ENCODE peak calls at places on chromosomes 13 and 19, in eight cellular contexts. A is sciatic nerve; I is naive thymus-derived CD8-positive, alpha-beta T cell; Y is activated T-cell treated with anti-CD3 and anti-CD28 coated beads, Interleukin-2, amount 50 U/mL, for 72 hours; J is omental fat pad; L is stimulated activated naive CD8-positive, alpha-beta T cell treated with anti-CD3 and anti-CD28 coated beads, Interleukin-15, amount 100 ng/mL, for 72 hours; T is left cardiac atrium; Z is CD8-positive, alpha-beta T cell. H is an unnamed sample.

GRCh38 chr19:3401004-3401768 is 34.8 kb downstream of the NFIC start:
- ATAC-seq in A (no peak), I (no peak), Y (no peak), J (no peak), L (no peak), T (no peak), Z (no peak), H (no peak)

GRCh38 chr19:784541-784940 is 12.7 kb upstream of the PTBP1 start:
- ATAC-seq in A (no peak), I (no peak), Y (no peak), J (no peak), L (no peak), T (no peak), Z (no peak), H (no peak)

GRCh38 chr19:32498641-32499200 is 82.3 kb upstream of the PDCD5 start:
- ATAC-seq in A (no peak), I (no peak), Y (no peak), J (no peak), L (no peak), T (no peak), Z (peak; percentile 62), H (no peak)

GRCh38 chr13:45073809-45074208 is 46.5 kb upstream of the GTF2F2 start:
- ATAC-seq in A (no peak), I (no peak), Y (no peak), J (no peak), L (no peak), T (no peak), Z (no peak), H (no peak)

GRCh38 chr13:97627566-97627965 is 193.6 kb downstream of the RAP2A start:
- ATAC-seq in A (peak; percentile 96), I (no peak), Y (no peak), J (peak; percentile 92), L (no peak), T (peak; percentile 94), Z (no peak), H (no peak)

GRCh38 chr13:101140936-101141335 is 275.4 kb downstream of the NALCN start:
- ATAC-seq in A (no peak), I (no peak), Y (no peak), J (no peak), L (no peak), T (no peak), Z (no peak), H (no peak)

GRCh38 chr13:29857089-29857488 is 6.7 kb upstream of the UBL3 start:
- ATAC-seq in A (no peak), I (no peak), Y (no peak), J (no peak), L (no peak), T (no peak), Z (no peak), H (no peak)

GRCh38 chr13:59024434-59024833 is 1139.3 kb downstream of the DIAPH3 start:
- ATAC-seq in A (no peak), I (no peak), Y (no peak), J (no peak), L (no peak), T (no peak), Z (no peak), H (no peak)

GRCh38 chr19:32828643-32829344 is 40.8 kb downstream of the SLC7A9 start:
- ATAC-seq in A (no peak), I (no peak), Y (peak; percentile 58), J (no peak), L (peak; percentile 18), T (no peak), Z (no peak), H (no peak)

GRCh38 chr19:6108721-6109633 is 1.3 kb downstream of the RFX2 start:
- ATAC-seq in A (peak; percentile 59), I (peak; percentile 10), Y (no peak), J (peak; percentile 41), L (no peak), T (no peak), Z (no peak), H (no peak)

GRCh38 chr13:20714563-20715339 is 11.3 kb downstream of the IL17D start:
- ATAC-seq in A (peak; percentile 91), I (no peak), Y (no peak), J (peak; percentile 29), L (no peak), T (peak; percentile 76), Z (no peak), H (no peak)

GRCh38 chr13:114177245-114178010 is 1.6 kb upstream of the CFAP97D2 start:
- ATAC-seq in A (no peak), I (no peak), Y (no peak), J (no peak), L (no peak), T (no peak), Z (no peak), H (no peak)

GRCh38 chr19:6987850-6988249 is 33.4 kb downstream of the MBD3L2B start:
- ATAC-seq in A (no peak), I (no peak), Y (no peak), J (no peak), L (no peak), T (no peak), Z (no peak), H (no peak)

GRCh38 chr19:58409010-58409790 is 751 bp downstream of the ZNF584 start:
- ATAC-seq in A (peak; percentile 10), I (no peak), Y (peak; percentile 10), J (peak; percentile 8), L (peak; percentile 34), T (peak; percentile 38), Z (no peak), H (no peak)

GRCh38 chr19:18781047-18781600 is 10.0 kb downstream of the COMP start:
- ATAC-seq in A (no peak), I (no peak), Y (no peak), J (no peak), L (no peak), T (no peak), Z (no peak), H (no peak)

GRCh38 chr19:7478173-7478842 is 10.5 kb downstream of the PEX11G start:
- ATAC-seq in A (no peak), I (no peak), Y (peak; percentile 20), J (peak; percentile 12), L (peak; percentile 14), T (no peak), Z (no peak), H (peak; percentile 2)

GRCh38 chr19:45352914-45353796 is 12.6 kb downstream of the KLC3 start:
- ATAC-seq in A (no peak), I (no peak), Y (no peak), J (no peak), L (peak; percentile 15), T (no peak), Z (no peak), H (no peak)

GRCh38 chr13:67557118-67557517 is 327.0 kb upstream of the PCDH9 start:
- ATAC-seq in A (no peak), I (no peak), Y (no peak), J (no peak), L (no peak), T (no peak), Z (no peak), H (no peak)

GRCh38 chr19:30629086-30629485 is 256.9 kb downstream of the ZNF536 start:
- ATAC-seq in A (no peak), I (no peak), Y (no peak), J (no peak), L (no peak), T (no peak), Z (no peak), H (no peak)

GRCh38 chr13:103101902-103102301 is 35.7 kb upstream of the SLC10A2 start:
- ATAC-seq in A (no peak), I (no peak), Y (no peak), J (no peak), L (no peak), T (no peak), Z (no peak), H (no peak)

GRCh38 chr19:46209051-46209450 is 20.5 kb upstream of the IGFL1 start:
- ATAC-seq in A (no peak), I (no peak), Y (no peak), J (no peak), L (no peak), T (no peak), Z (no peak), H (no peak)

GRCh38 chr13:102141625-102142472 is 260.0 kb downstream of the FGF14 start:
- ATAC-seq in A (no peak), I (no peak), Y (no peak), J (no peak), L (no peak), T (no peak), Z (no peak), H (no peak)

GRCh38 chr19:41456342-41456918 is 13.5 kb downstream of the ERICH4 start:
- ATAC-seq in A (peak; percentile 86), I (no peak), Y (no peak), J (no peak), L (no peak), T (no peak), Z (no peak), H (no peak)

GRCh38 chr13:27665761-27666160 is 44.1 kb downstream of the POLR1D start:
- ATAC-seq in A (no peak), I (no peak), Y (no peak), J (no peak), L (no peak), T (no peak), Z (no peak), H (no peak)

GRCh38 chr13:52862358-52863206 is 14.1 kb upstream of the PCDH8 start:
- ATAC-seq in A (no peak), I (no peak), Y (no peak), J (no peak), L (no peak), T (no peak), Z (no peak), H (no peak)

GRCh38 chr19:8456064-8456463 is 11.3 kb downstream of the HNRNPM start:
- ATAC-seq in A (peak; percentile 38), I (peak; percentile 33), Y (no peak), J (no peak), L (no peak), T (peak; percentile 32), Z (no peak), H (no peak)

H was measured in stimulated activated memory B cell treated with anti-CD40 and anti-IgM and Interleukin-4, amounts not matched to agents 10 μg/mL and 1 μg/mL and 100 μg/mL, for 72 hours.